ENCODE peak calls at places on chromosome 6, in four cellular contexts. Q is foreskin fibroblast, D is cardiac muscle cell, K is fibroblast of lung. U is an unnamed sample.

GRCh38 chr6:63430985-63431519 is 111.3 kb upstream of the LGSN start:
- DNase-seq in Q (no peak), D (no peak), K (no peak), U (no peak)

GRCh38 chr6:84728602-84729001 is 35.8 kb downstream of the TBX18 start:
- DNase-seq in Q (peak), D (peak), K (no peak), U (peak)

GRCh38 chr6:136609878-136610706 is 59.9 kb upstream of the MAP7 start:
- DNase-seq in Q (peak), D (peak), K (peak), U (peak)

GRCh38 chr6:159842035-159842434 is 42.0 kb downstream of the PNLDC1 start:
- DNase-seq in Q (no peak), D (peak), K (peak), U (peak)

GRCh38 chr6:53979468-53980067 is 131.7 kb upstream of the MLIP start:
- DNase-seq in Q (no peak), D (peak), K (no peak), U (peak)

GRCh38 chr6:169800668-169801395 is 49.4 kb downstream of the ERMARD start:
- DNase-seq in Q (peak), D (peak), K (peak), U (peak)

GRCh38 chr6:142885182-142885867 is 59.7 kb downstream of the HIVEP2 start:
- DNase-seq in Q (peak), D (peak), K (peak), U (peak)

GRCh38 chr6:27205375-27206278 is 41.9 kb upstream of the PRSS16 start:
- DNase-seq in Q (no peak), D (peak), K (peak), U (peak)

GRCh38 chr6:167565388-167565787 is 240.5 kb downstream of the TTLL2 start:
- DNase-seq in Q (no peak), D (no peak), K (no peak), U (no peak)

GRCh38 chr6:71310261-71310660 is 21.6 kb downstream of the OGFRL1 start:
- DNase-seq in Q (no peak), D (no peak), K (no peak), U (no peak)

GRCh38 chr6:109441069-109441816 is 719 bp downstream of the SMPD2 start:
- DNase-seq in Q (no peak), D (peak), K (peak), U (peak)

DNA sequence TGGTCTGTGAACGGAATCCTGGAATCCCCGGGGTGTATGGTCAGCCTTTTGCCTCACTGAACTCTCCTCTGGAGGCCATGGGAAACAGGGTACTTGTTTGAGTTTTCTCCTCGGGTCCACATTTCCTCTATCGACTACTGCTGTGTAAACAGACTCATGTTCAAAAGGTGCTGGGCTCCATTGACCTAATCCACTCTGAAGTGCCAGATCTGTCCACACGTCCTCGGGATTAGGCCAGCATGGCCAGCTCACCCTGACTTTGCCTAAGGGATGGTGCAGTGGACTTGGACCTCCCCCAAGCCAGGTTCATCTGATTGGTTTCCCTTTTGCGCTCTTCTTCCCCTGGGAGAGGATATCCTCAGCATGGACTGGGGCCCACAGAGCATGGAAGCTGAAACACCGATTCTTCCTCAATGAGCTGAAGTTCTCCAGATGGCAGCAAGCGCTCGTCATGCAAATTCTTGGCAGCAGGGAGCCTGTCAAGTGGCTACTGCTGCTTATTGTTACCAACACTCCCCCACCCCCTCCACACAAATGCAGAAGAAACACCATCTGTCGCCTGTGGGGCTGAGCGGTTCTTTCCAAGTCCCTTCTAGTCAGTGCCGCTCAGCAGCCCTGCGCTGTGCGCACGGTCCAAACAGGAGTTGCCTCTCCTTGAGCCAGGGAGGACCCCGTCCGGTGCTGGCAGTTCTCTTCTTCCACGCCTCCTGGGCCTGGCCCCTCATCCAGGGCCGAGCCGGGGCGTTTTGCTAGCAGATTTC is 292.6 kb upstream of the MARCKS start:
- DNase-seq in Q (peak), D (peak), K (peak), U (peak)
- TF ChIP-seq CTCF in Q (no peak), D (peak), K (no peak), U (peak)

DNA sequence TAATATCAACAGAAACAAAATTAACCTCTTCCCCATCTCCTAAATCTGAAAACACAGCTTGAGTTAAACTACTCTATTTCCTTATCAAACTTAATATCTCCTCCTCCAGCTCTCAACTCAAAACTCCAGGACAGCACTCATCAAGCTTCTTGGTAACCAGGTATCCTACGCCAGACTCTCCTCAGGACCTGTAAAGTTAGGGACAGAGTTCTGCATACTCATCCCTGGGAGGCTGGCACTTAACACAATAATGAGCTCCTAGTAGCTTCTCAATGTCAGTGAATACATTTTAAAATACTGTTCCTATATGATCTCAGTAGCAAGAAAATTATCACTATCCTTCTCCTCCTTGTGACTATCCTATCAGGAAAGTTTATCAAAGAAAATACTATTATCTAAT is 240.3 kb downstream of the PTPRK start:
- DNase-seq in Q (no peak), D (no peak), K (no peak), U (no peak)
- H3K4me3 ChIP-seq in Q (no peak), D (no peak), K (no peak), U (no peak)

DNA sequence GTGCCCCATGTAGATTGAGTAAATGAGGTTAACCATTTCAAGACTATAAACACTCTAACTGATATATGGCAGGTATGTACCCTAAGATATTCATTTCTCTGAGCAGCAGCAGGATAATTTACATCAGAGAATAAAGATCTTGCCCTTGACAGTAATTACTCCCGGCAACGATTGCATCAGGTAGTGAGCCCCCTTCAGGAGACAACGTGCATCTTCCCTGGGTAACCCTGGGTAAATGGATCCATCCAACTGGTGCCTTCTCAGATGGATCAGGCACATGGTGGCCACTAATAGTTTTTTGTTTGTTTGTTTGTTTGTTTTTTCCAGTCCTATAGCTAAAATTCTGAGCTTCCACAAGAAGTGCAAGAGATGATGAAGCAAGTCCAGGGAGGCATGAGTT is 469.4 kb upstream of the SLC35B3 start:
- DNase-seq in Q (no peak), D (no peak), K (no peak), U (no peak)
- TF ChIP-seq CTCF in Q (no peak), D (no peak), K (no peak), U (no peak)

GRCh38 chr6:28337103-28337520 is 1.2 kb upstream of the ZSCAN31 start:
- DNase-seq in Q (no peak), D (no peak), K (no peak), U (no peak)
- H3K4me3 ChIP-seq in Q (peak), D (peak), K (no peak), U (no peak)

GRCh38 chr6:118507636-118508035 is 40.5 kb upstream of the PLN start:
- DNase-seq in Q (no peak), D (no peak), K (no peak), U (no peak)

GRCh38 chr6:118511930-118512715 is 36.0 kb upstream of the PLN start:
- DNase-seq in Q (no peak), D (no peak), K (no peak), U (no peak)

GRCh38 chr6:118505656-118506055 is 42.4 kb upstream of the PLN start:
- DNase-seq in Q (no peak), D (no peak), K (no peak), U (no peak)

GRCh38 chr6:118506071-118506638 is 41.9 kb upstream of the PLN start:
- DNase-seq in Q (no peak), D (no peak), K (peak), U (no peak)

GRCh38 chr6:118509009-118509617 is 39.0 kb upstream of the PLN start:
- DNase-seq in Q (peak), D (peak), K (peak), U (peak)
- TF ChIP-seq CTCF in Q (peak), D (peak), K (peak), U (peak)

DNA sequence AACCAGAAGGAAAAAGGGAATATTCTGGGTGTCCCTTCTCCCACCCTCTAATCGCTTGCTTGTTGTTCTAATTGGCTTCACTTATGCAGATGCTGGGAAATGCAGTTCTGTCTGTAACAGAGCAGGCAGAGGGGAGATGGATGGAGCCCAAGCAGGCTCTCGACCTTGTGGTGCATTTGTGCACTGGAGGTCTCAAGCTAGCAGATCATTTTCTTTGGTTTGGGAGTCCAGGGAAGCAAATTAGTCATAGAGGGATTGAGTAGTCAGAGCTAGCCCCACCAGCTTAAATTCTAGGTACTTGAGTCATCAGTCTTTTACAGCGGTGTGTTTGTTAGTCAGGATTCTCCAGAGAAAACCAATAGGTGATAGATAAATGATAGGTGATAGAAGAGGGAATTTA is 234.7 kb upstream of the ECI2 start:
- DNase-seq in Q (peak), D (peak), K (peak), U (peak)
- H3K4me3 ChIP-seq in Q (no peak), D (no peak), K (no peak), U (no peak)

DNA sequence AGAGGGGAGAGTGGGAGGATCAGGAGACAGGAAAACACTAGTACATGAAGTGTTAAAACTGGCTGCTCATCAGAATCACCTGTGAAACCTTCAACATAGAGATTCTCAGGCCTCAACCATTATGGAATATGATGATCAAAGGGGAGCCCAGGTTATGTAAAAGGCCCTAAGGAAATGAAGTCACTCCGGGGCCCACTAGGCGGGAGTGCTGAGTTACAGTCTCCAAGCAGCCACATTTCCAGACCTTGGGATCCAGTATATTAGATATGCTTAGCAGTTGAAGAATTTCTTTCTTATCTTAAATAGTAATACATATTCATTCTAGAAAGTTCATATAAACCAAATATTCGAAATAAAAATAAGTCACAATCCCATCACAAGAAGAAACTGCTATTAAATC is 476.3 kb downstream of the PRKN start:
- DNase-seq in Q (no peak), D (peak), K (no peak), U (no peak)
- TF ChIP-seq CTCF in Q (no peak), D (peak), K (no peak), U (no peak)

DNA sequence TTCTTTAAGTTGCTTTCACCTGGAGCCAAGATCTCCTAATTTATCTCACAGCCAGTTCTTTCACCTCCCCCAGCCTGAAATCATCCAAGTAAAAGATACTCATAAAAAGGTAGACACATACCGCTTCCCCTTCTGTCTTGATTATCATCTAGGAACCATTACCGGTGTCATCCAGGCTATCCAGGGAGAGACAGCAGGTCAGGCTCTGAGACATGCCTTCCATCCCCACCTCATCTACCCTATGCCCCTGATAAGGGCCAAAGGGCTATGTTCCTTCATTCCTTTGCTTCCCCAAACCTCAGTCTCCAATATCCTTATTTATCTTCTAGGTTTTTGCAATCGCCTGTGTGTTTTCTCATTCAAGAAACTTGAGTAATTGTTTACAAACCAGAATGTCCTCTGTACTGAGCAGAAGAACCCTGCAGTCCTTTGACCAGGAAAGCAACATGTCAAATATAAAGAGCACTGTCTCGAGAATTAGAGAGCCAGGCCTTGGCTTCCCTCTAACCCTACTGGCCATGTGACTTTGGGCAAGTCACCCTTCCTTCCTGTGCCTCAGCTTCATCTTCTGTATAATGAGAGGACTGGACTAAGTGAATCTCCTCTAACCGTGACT is 41.0 kb downstream of the TNFRSF21 start:
- DNase-seq in Q (no peak), D (no peak), K (no peak), U (no peak)
- H3K4me3 ChIP-seq in Q (no peak), D (no peak), K (no peak), U (no peak)

DNA sequence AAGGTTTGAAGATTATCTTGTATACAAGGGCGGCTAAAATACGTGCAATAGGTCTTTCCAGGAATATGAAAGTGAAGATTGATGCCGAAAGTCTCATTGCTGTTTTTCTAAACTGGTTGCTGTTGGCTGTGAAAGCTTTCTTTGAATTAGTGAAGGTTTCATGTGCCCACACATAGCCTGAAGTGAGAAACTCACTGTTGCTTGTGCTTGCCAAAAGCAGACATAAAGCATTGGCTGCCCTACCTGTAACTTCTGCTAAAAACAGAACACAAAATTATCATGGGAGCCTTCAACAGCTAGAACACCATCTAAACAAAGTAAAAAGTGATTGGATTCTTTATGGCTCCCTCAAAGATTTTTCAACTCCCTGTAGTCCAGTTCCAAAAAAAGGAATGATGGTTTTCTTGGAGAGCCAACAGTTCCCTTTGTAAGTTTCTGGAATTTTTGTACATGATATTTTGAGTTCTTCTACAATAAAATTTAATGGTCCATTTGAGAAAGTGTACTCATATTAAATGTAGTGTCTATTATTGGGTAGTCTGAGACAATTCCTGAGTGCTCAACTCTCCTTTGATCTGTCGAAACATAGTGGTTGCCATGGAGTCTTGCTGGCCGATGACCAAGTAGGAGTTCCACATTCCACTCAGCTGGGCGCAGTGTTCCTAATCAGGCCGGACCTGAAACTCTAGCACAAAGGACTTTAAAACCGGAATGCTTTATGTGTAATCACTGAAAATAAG is 68.5 kb downstream of the PLEKHG1 start:
- DNase-seq in Q (peak), D (peak), K (peak), U (peak)
- TF ChIP-seq CTCF in Q (no peak), D (peak), K (peak), U (peak)